ENCODE peak calls at places on chromosome 21, in nine cellular contexts. One of them, this sample, is unnamed.

GRCh38 chr21:42746593-42747266 is 93.3 kb downstream of the PDE9A start:
- DNase-seq in KBM-7: peak; percentile 40
- DNase-seq in aorta: peak; percentile 86
- DNase-seq in neuronal stem cell: no peak
- DNase-seq in NCI-H1417: no peak
- DNase-seq in activated T-cell treated with anti-CD3 and anti-CD28 coated beads, Interleukin-2, amount 50 U/mL, for 72 hours: peak; percentile 44
- DNase-seq in A549: no peak
- DNase-seq in activated T-helper 1 cell treated with anti-CD3 and anti-CD28 coated beads, Interleukin-12 subunit alpha, Interleukin-12 subunit beta, Interleukin-2, Interleukin-4 antibody, amounts not matched to agents 30 ng/mL and 10 ng/mL and 1 ng/mL, durations not matched to agents 14 hours and 24 hours and 36 hours: peak; percentile 33
- DNase-seq in AG09309: no peak
- DNase-seq in this sample: peak; percentile 50

GRCh38 chr21:31555741-31556191 is 103.7 kb upstream of the SOD1 start:
- DNase-seq in A549: no peak
- DNase-seq in KBM-7: no peak
- DNase-seq in neuronal stem cell: peak; percentile 76
- DNase-seq in activated T-helper 1 cell treated with anti-CD3 and anti-CD28 coated beads, Interleukin-12 subunit alpha, Interleukin-12 subunit beta, Interleukin-2, Interleukin-4 antibody, amounts not matched to agents 30 ng/mL and 10 ng/mL and 1 ng/mL, durations not matched to agents 14 hours and 24 hours and 36 hours: no peak
- DNase-seq in aorta: no peak
- DNase-seq in NCI-H1417: no peak
- DNase-seq in AG09309: no peak
- DNase-seq in activated T-cell treated with anti-CD3 and anti-CD28 coated beads, Interleukin-2, amount 50 U/mL, for 72 hours: no peak
- DNase-seq in this sample: no peak

GRCh38 chr21:35020446-35020845 is 28.7 kb downstream of the RUNX1 start:
- DNase-seq in activated T-cell treated with anti-CD3 and anti-CD28 coated beads, Interleukin-2, amount 50 U/mL, for 72 hours: no peak
- DNase-seq in neuronal stem cell: no peak
- DNase-seq in KBM-7: no peak
- DNase-seq in A549: no peak
- DNase-seq in aorta: no peak
- DNase-seq in NCI-H1417: no peak
- DNase-seq in activated T-helper 1 cell treated with anti-CD3 and anti-CD28 coated beads, Interleukin-12 subunit alpha, Interleukin-12 subunit beta, Interleukin-2, Interleukin-4 antibody, amounts not matched to agents 30 ng/mL and 10 ng/mL and 1 ng/mL, durations not matched to agents 14 hours and 24 hours and 36 hours: no peak
- DNase-seq in AG09309: no peak
- DNase-seq in this sample: peak; percentile 68

GRCh38 chr21:35252831-35253230 is 203.7 kb upstream of the RUNX1 start:
- DNase-seq in activated T-cell treated with anti-CD3 and anti-CD28 coated beads, Interleukin-2, amount 50 U/mL, for 72 hours: peak; percentile 48
- DNase-seq in A549: no peak
- DNase-seq in aorta: no peak
- DNase-seq in AG09309: peak; percentile 62
- DNase-seq in NCI-H1417: no peak
- DNase-seq in KBM-7: no peak
- DNase-seq in activated T-helper 1 cell treated with anti-CD3 and anti-CD28 coated beads, Interleukin-12 subunit alpha, Interleukin-12 subunit beta, Interleukin-2, Interleukin-4 antibody, amounts not matched to agents 30 ng/mL and 10 ng/mL and 1 ng/mL, durations not matched to agents 14 hours and 24 hours and 36 hours: no peak
- DNase-seq in neuronal stem cell: no peak
- DNase-seq in this sample: peak; percentile 53

GRCh38 chr21:16522512-16522911 is 792.7 kb downstream of the USP25 start:
- DNase-seq in KBM-7: no peak
- DNase-seq in aorta: no peak
- DNase-seq in NCI-H1417: no peak
- DNase-seq in A549: no peak
- DNase-seq in activated T-cell treated with anti-CD3 and anti-CD28 coated beads, Interleukin-2, amount 50 U/mL, for 72 hours: no peak
- DNase-seq in neuronal stem cell: no peak
- DNase-seq in activated T-helper 1 cell treated with anti-CD3 and anti-CD28 coated beads, Interleukin-12 subunit alpha, Interleukin-12 subunit beta, Interleukin-2, Interleukin-4 antibody, amounts not matched to agents 30 ng/mL and 10 ng/mL and 1 ng/mL, durations not matched to agents 14 hours and 24 hours and 36 hours: no peak
- DNase-seq in AG09309: no peak
- DNase-seq in this sample: no peak

GRCh38 chr21:45332981-45333582 is 45.4 kb upstream of the POFUT2 start:
- DNase-seq in neuronal stem cell: no peak
- DNase-seq in activated T-helper 1 cell treated with anti-CD3 and anti-CD28 coated beads, Interleukin-12 subunit alpha, Interleukin-12 subunit beta, Interleukin-2, Interleukin-4 antibody, amounts not matched to agents 30 ng/mL and 10 ng/mL and 1 ng/mL, durations not matched to agents 14 hours and 24 hours and 36 hours: no peak
- DNase-seq in KBM-7: no peak
- DNase-seq in aorta: no peak
- DNase-seq in A549: no peak
- DNase-seq in activated T-cell treated with anti-CD3 and anti-CD28 coated beads, Interleukin-2, amount 50 U/mL, for 72 hours: no peak
- DNase-seq in AG09309: no peak
- DNase-seq in NCI-H1417: no peak
- DNase-seq in this sample: no peak

GRCh38 chr21:25273945-25274344 is 333.3 kb downstream of the MRPL39 start:
- DNase-seq in activated T-helper 1 cell treated with anti-CD3 and anti-CD28 coated beads, Interleukin-12 subunit alpha, Interleukin-12 subunit beta, Interleukin-2, Interleukin-4 antibody, amounts not matched to agents 30 ng/mL and 10 ng/mL and 1 ng/mL, durations not matched to agents 14 hours and 24 hours and 36 hours: no peak
- DNase-seq in activated T-cell treated with anti-CD3 and anti-CD28 coated beads, Interleukin-2, amount 50 U/mL, for 72 hours: no peak
- DNase-seq in A549: no peak
- DNase-seq in neuronal stem cell: no peak
- DNase-seq in aorta: no peak
- DNase-seq in NCI-H1417: no peak
- DNase-seq in KBM-7: no peak
- DNase-seq in AG09309: no peak
- DNase-seq in this sample: no peak

GRCh38 chr21:37294674-37295073 is 27.5 kb upstream of the VPS26C start:
- DNase-seq in neuronal stem cell: no peak
- DNase-seq in A549: no peak
- DNase-seq in aorta: no peak
- DNase-seq in NCI-H1417: no peak
- DNase-seq in KBM-7: no peak
- DNase-seq in AG09309: no peak
- DNase-seq in activated T-cell treated with anti-CD3 and anti-CD28 coated beads, Interleukin-2, amount 50 U/mL, for 72 hours: no peak
- DNase-seq in activated T-helper 1 cell treated with anti-CD3 and anti-CD28 coated beads, Interleukin-12 subunit alpha, Interleukin-12 subunit beta, Interleukin-2, Interleukin-4 antibody, amounts not matched to agents 30 ng/mL and 10 ng/mL and 1 ng/mL, durations not matched to agents 14 hours and 24 hours and 36 hours: no peak
- DNase-seq in this sample: no peak

GRCh38 chr21:34916446-34916845 is 132.7 kb downstream of the RUNX1 start:
- DNase-seq in AG09309: no peak
- DNase-seq in A549: no peak
- DNase-seq in KBM-7: no peak
- DNase-seq in activated T-helper 1 cell treated with anti-CD3 and anti-CD28 coated beads, Interleukin-12 subunit alpha, Interleukin-12 subunit beta, Interleukin-2, Interleukin-4 antibody, amounts not matched to agents 30 ng/mL and 10 ng/mL and 1 ng/mL, durations not matched to agents 14 hours and 24 hours and 36 hours: no peak
- DNase-seq in neuronal stem cell: no peak
- DNase-seq in NCI-H1417: no peak
- DNase-seq in activated T-cell treated with anti-CD3 and anti-CD28 coated beads, Interleukin-2, amount 50 U/mL, for 72 hours: no peak
- DNase-seq in aorta: no peak
- DNase-seq in this sample: no peak

GRCh38 chr21:27688773-27689172 is 721.9 kb upstream of the ADAMTS5 start:
- DNase-seq in aorta: no peak
- DNase-seq in A549: no peak
- DNase-seq in activated T-cell treated with anti-CD3 and anti-CD28 coated beads, Interleukin-2, amount 50 U/mL, for 72 hours: no peak
- DNase-seq in neuronal stem cell: no peak
- DNase-seq in KBM-7: no peak
- DNase-seq in NCI-H1417: no peak
- DNase-seq in AG09309: no peak
- DNase-seq in activated T-helper 1 cell treated with anti-CD3 and anti-CD28 coated beads, Interleukin-12 subunit alpha, Interleukin-12 subunit beta, Interleukin-2, Interleukin-4 antibody, amounts not matched to agents 30 ng/mL and 10 ng/mL and 1 ng/mL, durations not matched to agents 14 hours and 24 hours and 36 hours: no peak
- DNase-seq in this sample: no peak

GRCh38 chr21:26925636-26926035 is 41.3 kb downstream of the ADAMTS5 start:
- DNase-seq in AG09309: no peak
- DNase-seq in aorta: no peak
- DNase-seq in activated T-helper 1 cell treated with anti-CD3 and anti-CD28 coated beads, Interleukin-12 subunit alpha, Interleukin-12 subunit beta, Interleukin-2, Interleukin-4 antibody, amounts not matched to agents 30 ng/mL and 10 ng/mL and 1 ng/mL, durations not matched to agents 14 hours and 24 hours and 36 hours: no peak
- DNase-seq in A549: no peak
- DNase-seq in neuronal stem cell: no peak
- DNase-seq in activated T-cell treated with anti-CD3 and anti-CD28 coated beads, Interleukin-2, amount 50 U/mL, for 72 hours: no peak
- DNase-seq in NCI-H1417: no peak
- DNase-seq in KBM-7: no peak
- DNase-seq in this sample: no peak

GRCh38 chr21:42199488-42200463 is 19.2 kb upstream of the ABCG1 start:
- DNase-seq in KBM-7: peak; percentile 73
- DNase-seq in neuronal stem cell: no peak
- DNase-seq in aorta: no peak
- DNase-seq in NCI-H1417: no peak
- DNase-seq in A549: peak; percentile 10
- DNase-seq in activated T-helper 1 cell treated with anti-CD3 and anti-CD28 coated beads, Interleukin-12 subunit alpha, Interleukin-12 subunit beta, Interleukin-2, Interleukin-4 antibody, amounts not matched to agents 30 ng/mL and 10 ng/mL and 1 ng/mL, durations not matched to agents 14 hours and 24 hours and 36 hours: no peak
- DNase-seq in activated T-cell treated with anti-CD3 and anti-CD28 coated beads, Interleukin-2, amount 50 U/mL, for 72 hours: no peak
- DNase-seq in AG09309: peak; percentile 39
- DNase-seq in this sample: peak; percentile 44

GRCh38 chr21:31334648-31335121 is 9.4 kb downstream of the TIAM1 start:
- DNase-seq in NCI-H1417: no peak
- DNase-seq in KBM-7: no peak
- DNase-seq in A549: no peak
- DNase-seq in aorta: no peak
- DNase-seq in activated T-helper 1 cell treated with anti-CD3 and anti-CD28 coated beads, Interleukin-12 subunit alpha, Interleukin-12 subunit beta, Interleukin-2, Interleukin-4 antibody, amounts not matched to agents 30 ng/mL and 10 ng/mL and 1 ng/mL, durations not matched to agents 14 hours and 24 hours and 36 hours: no peak
- DNase-seq in activated T-cell treated with anti-CD3 and anti-CD28 coated beads, Interleukin-2, amount 50 U/mL, for 72 hours: no peak
- DNase-seq in AG09309: no peak
- DNase-seq in neuronal stem cell: no peak
- DNase-seq in this sample: no peak

GRCh38 chr21:37165606-37166005 is 92.6 kb downstream of the TTC3 start:
- DNase-seq in aorta: no peak
- DNase-seq in activated T-cell treated with anti-CD3 and anti-CD28 coated beads, Interleukin-2, amount 50 U/mL, for 72 hours: no peak
- DNase-seq in A549: no peak
- DNase-seq in KBM-7: no peak
- DNase-seq in AG09309: peak; percentile 13
- DNase-seq in neuronal stem cell: no peak
- DNase-seq in NCI-H1417: no peak
- DNase-seq in activated T-helper 1 cell treated with anti-CD3 and anti-CD28 coated beads, Interleukin-12 subunit alpha, Interleukin-12 subunit beta, Interleukin-2, Interleukin-4 antibody, amounts not matched to agents 30 ng/mL and 10 ng/mL and 1 ng/mL, durations not matched to agents 14 hours and 24 hours and 36 hours: no peak
- DNase-seq in this sample: no peak

GRCh38 chr21:40531016-40531415 is 315.9 kb downstream of the DSCAM start:
- DNase-seq in KBM-7: no peak
- DNase-seq in neuronal stem cell: no peak
- DNase-seq in A549: no peak
- DNase-seq in AG09309: no peak
- DNase-seq in activated T-cell treated with anti-CD3 and anti-CD28 coated beads, Interleukin-2, amount 50 U/mL, for 72 hours: no peak
- DNase-seq in aorta: no peak
- DNase-seq in NCI-H1417: no peak
- DNase-seq in activated T-helper 1 cell treated with anti-CD3 and anti-CD28 coated beads, Interleukin-12 subunit alpha, Interleukin-12 subunit beta, Interleukin-2, Interleukin-4 antibody, amounts not matched to agents 30 ng/mL and 10 ng/mL and 1 ng/mL, durations not matched to agents 14 hours and 24 hours and 36 hours: no peak
- DNase-seq in this sample: no peak

GRCh38 chr21:43361493-43362296 is 65.2 kb downstream of the SIK1 start:
- DNase-seq in A549: no peak
- DNase-seq in aorta: peak; percentile 61
- DNase-seq in NCI-H1417: no peak
- DNase-seq in activated T-helper 1 cell treated with anti-CD3 and anti-CD28 coated beads, Interleukin-12 subunit alpha, Interleukin-12 subunit beta, Interleukin-2, Interleukin-4 antibody, amounts not matched to agents 30 ng/mL and 10 ng/mL and 1 ng/mL, durations not matched to agents 14 hours and 24 hours and 36 hours: peak; percentile 31
- DNase-seq in activated T-cell treated with anti-CD3 and anti-CD28 coated beads, Interleukin-2, amount 50 U/mL, for 72 hours: peak; percentile 20
- DNase-seq in neuronal stem cell: no peak
- DNase-seq in AG09309: no peak
- DNase-seq in KBM-7: no peak
- DNase-seq in this sample: peak; percentile 75

GRCh38 chr21:42163511-42163863 is 55.5 kb upstream of the ABCG1 start:
- DNase-seq in NCI-H1417: no peak
- DNase-seq in activated T-helper 1 cell treated with anti-CD3 and anti-CD28 coated beads, Interleukin-12 subunit alpha, Interleukin-12 subunit beta, Interleukin-2, Interleukin-4 antibody, amounts not matched to agents 30 ng/mL and 10 ng/mL and 1 ng/mL, durations not matched to agents 14 hours and 24 hours and 36 hours: no peak
- DNase-seq in neuronal stem cell: no peak
- DNase-seq in activated T-cell treated with anti-CD3 and anti-CD28 coated beads, Interleukin-2, amount 50 U/mL, for 72 hours: no peak
- DNase-seq in AG09309: no peak
- DNase-seq in aorta: no peak
- DNase-seq in KBM-7: no peak
- DNase-seq in A549: no peak
- DNase-seq in this sample: no peak

GRCh38 chr21:45018131-45019075 is 56.0 kb upstream of the ADARB1 start:
- DNase-seq in A549: peak; percentile 8
- DNase-seq in KBM-7: no peak
- DNase-seq in activated T-cell treated with anti-CD3 and anti-CD28 coated beads, Interleukin-2, amount 50 U/mL, for 72 hours: no peak
- DNase-seq in AG09309: no peak
- DNase-seq in aorta: peak; percentile 60
- DNase-seq in NCI-H1417: no peak
- DNase-seq in neuronal stem cell: no peak
- DNase-seq in activated T-helper 1 cell treated with anti-CD3 and anti-CD28 coated beads, Interleukin-12 subunit alpha, Interleukin-12 subunit beta, Interleukin-2, Interleukin-4 antibody, amounts not matched to agents 30 ng/mL and 10 ng/mL and 1 ng/mL, durations not matched to agents 14 hours and 24 hours and 36 hours: no peak
- DNase-seq in this sample: no peak

GRCh38 chr21:44887807-44888580 is 14.5 kb upstream of the PTTG1IP start:
- DNase-seq in A549: no peak
- DNase-seq in activated T-helper 1 cell treated with anti-CD3 and anti-CD28 coated beads, Interleukin-12 subunit alpha, Interleukin-12 subunit beta, Interleukin-2, Interleukin-4 antibody, amounts not matched to agents 30 ng/mL and 10 ng/mL and 1 ng/mL, durations not matched to agents 14 hours and 24 hours and 36 hours: no peak
- DNase-seq in neuronal stem cell: no peak
- DNase-seq in KBM-7: no peak
- DNase-seq in AG09309: no peak
- DNase-seq in activated T-cell treated with anti-CD3 and anti-CD28 coated beads, Interleukin-2, amount 50 U/mL, for 72 hours: no peak
- DNase-seq in NCI-H1417: no peak
- DNase-seq in aorta: peak; percentile 47
- DNase-seq in this sample: no peak

GRCh38 chr21:46036696-46037337 is 55.2 kb downstream of the COL6A1 start:
- DNase-seq in activated T-helper 1 cell treated with anti-CD3 and anti-CD28 coated beads, Interleukin-12 subunit alpha, Interleukin-12 subunit beta, Interleukin-2, Interleukin-4 antibody, amounts not matched to agents 30 ng/mL and 10 ng/mL and 1 ng/mL, durations not matched to agents 14 hours and 24 hours and 36 hours: no peak
- DNase-seq in NCI-H1417: no peak
- DNase-seq in AG09309: no peak
- DNase-seq in neuronal stem cell: no peak
- DNase-seq in aorta: no peak
- DNase-seq in A549: no peak
- DNase-seq in KBM-7: no peak
- DNase-seq in activated T-cell treated with anti-CD3 and anti-CD28 coated beads, Interleukin-2, amount 50 U/mL, for 72 hours: no peak
- DNase-seq in this sample: no peak

GRCh38 chr21:34986561-34987533 is 62.3 kb downstream of the RUNX1 start:
- DNase-seq in AG09309: peak; percentile 57
- DNase-seq in A549: no peak
- DNase-seq in aorta: no peak
- DNase-seq in NCI-H1417: no peak
- DNase-seq in activated T-helper 1 cell treated with anti-CD3 and anti-CD28 coated beads, Interleukin-12 subunit alpha, Interleukin-12 subunit beta, Interleukin-2, Interleukin-4 antibody, amounts not matched to agents 30 ng/mL and 10 ng/mL and 1 ng/mL, durations not matched to agents 14 hours and 24 hours and 36 hours: peak; percentile 70
- DNase-seq in activated T-cell treated with anti-CD3 and anti-CD28 coated beads, Interleukin-2, amount 50 U/mL, for 72 hours: peak; percentile 84
- DNase-seq in KBM-7: peak; percentile 41
- DNase-seq in neuronal stem cell: peak; percentile 27
- DNase-seq in this sample: peak; percentile 94

GRCh38 chr21:21101911-21102310 is 103.7 kb downstream of the NCAM2 start:
- DNase-seq in neuronal stem cell: peak; percentile 36
- DNase-seq in activated T-helper 1 cell treated with anti-CD3 and anti-CD28 coated beads, Interleukin-12 subunit alpha, Interleukin-12 subunit beta, Interleukin-2, Interleukin-4 antibody, amounts not matched to agents 30 ng/mL and 10 ng/mL and 1 ng/mL, durations not matched to agents 14 hours and 24 hours and 36 hours: no peak
- DNase-seq in NCI-H1417: no peak
- DNase-seq in aorta: no peak
- DNase-seq in A549: no peak
- DNase-seq in activated T-cell treated with anti-CD3 and anti-CD28 coated beads, Interleukin-2, amount 50 U/mL, for 72 hours: no peak
- DNase-seq in AG09309: no peak
- DNase-seq in KBM-7: peak; percentile 45
- DNase-seq in this sample: peak; percentile 6

GRCh38 chr21:35265170-35265877 is 216.2 kb upstream of the RUNX1 start:
- DNase-seq in AG09309: no peak
- DNase-seq in NCI-H1417: no peak
- DNase-seq in A549: peak; percentile 2
- DNase-seq in neuronal stem cell: no peak
- DNase-seq in activated T-helper 1 cell treated with anti-CD3 and anti-CD28 coated beads, Interleukin-12 subunit alpha, Interleukin-12 subunit beta, Interleukin-2, Interleukin-4 antibody, amounts not matched to agents 30 ng/mL and 10 ng/mL and 1 ng/mL, durations not matched to agents 14 hours and 24 hours and 36 hours: no peak
- DNase-seq in aorta: no peak
- DNase-seq in KBM-7: no peak
- DNase-seq in activated T-cell treated with anti-CD3 and anti-CD28 coated beads, Interleukin-2, amount 50 U/mL, for 72 hours: no peak
- DNase-seq in this sample: no peak

GRCh38 chr21:25496825-25497482 is 110.3 kb downstream of the MRPL39 start:
- DNase-seq in KBM-7: no peak
- DNase-seq in NCI-H1417: no peak
- DNase-seq in activated T-cell treated with anti-CD3 and anti-CD28 coated beads, Interleukin-2, amount 50 U/mL, for 72 hours: no peak
- DNase-seq in AG09309: no peak
- DNase-seq in aorta: no peak
- DNase-seq in activated T-helper 1 cell treated with anti-CD3 and anti-CD28 coated beads, Interleukin-12 subunit alpha, Interleukin-12 subunit beta, Interleukin-2, Interleukin-4 antibody, amounts not matched to agents 30 ng/mL and 10 ng/mL and 1 ng/mL, durations not matched to agents 14 hours and 24 hours and 36 hours: no peak
- DNase-seq in neuronal stem cell: no peak
- DNase-seq in A549: no peak
- DNase-seq in this sample: no peak

GRCh38 chr21:29175408-29176147 is 45.1 kb downstream of the MAP3K7CL start:
- DNase-seq in NCI-H1417: no peak
- DNase-seq in A549: no peak
- DNase-seq in activated T-cell treated with anti-CD3 and anti-CD28 coated beads, Interleukin-2, amount 50 U/mL, for 72 hours: no peak
- DNase-seq in aorta: no peak
- DNase-seq in AG09309: no peak
- DNase-seq in KBM-7: no peak
- DNase-seq in activated T-helper 1 cell treated with anti-CD3 and anti-CD28 coated beads, Interleukin-12 subunit alpha, Interleukin-12 subunit beta, Interleukin-2, Interleukin-4 antibody, amounts not matched to agents 30 ng/mL and 10 ng/mL and 1 ng/mL, durations not matched to agents 14 hours and 24 hours and 36 hours: no peak
- DNase-seq in neuronal stem cell: no peak
- DNase-seq in this sample: no peak

GRCh38 chr21:29436143-29436542 is 137.4 kb downstream of the BACH1 start:
- DNase-seq in activated T-cell treated with anti-CD3 and anti-CD28 coated beads, Interleukin-2, amount 50 U/mL, for 72 hours: peak; percentile 61
- DNase-seq in NCI-H1417: no peak
- DNase-seq in AG09309: no peak
- DNase-seq in activated T-helper 1 cell treated with anti-CD3 and anti-CD28 coated beads, Interleukin-12 subunit alpha, Interleukin-12 subunit beta, Interleukin-2, Interleukin-4 antibody, amounts not matched to agents 30 ng/mL and 10 ng/mL and 1 ng/mL, durations not matched to agents 14 hours and 24 hours and 36 hours: no peak
- DNase-seq in KBM-7: no peak
- DNase-seq in aorta: no peak
- DNase-seq in neuronal stem cell: no peak
- DNase-seq in A549: no peak
- DNase-seq in this sample: peak; percentile 83

GRCh38 chr21:46570631-46571030 is 34.3 kb downstream of the S100B start:
- DNase-seq in activated T-cell treated with anti-CD3 and anti-CD28 coated beads, Interleukin-2, amount 50 U/mL, for 72 hours: no peak
- DNase-seq in AG09309: no peak
- DNase-seq in KBM-7: no peak
- DNase-seq in activated T-helper 1 cell treated with anti-CD3 and anti-CD28 coated beads, Interleukin-12 subunit alpha, Interleukin-12 subunit beta, Interleukin-2, Interleukin-4 antibody, amounts not matched to agents 30 ng/mL and 10 ng/mL and 1 ng/mL, durations not matched to agents 14 hours and 24 hours and 36 hours: no peak
- DNase-seq in A549: no peak
- DNase-seq in NCI-H1417: no peak
- DNase-seq in neuronal stem cell: no peak
- DNase-seq in aorta: no peak
- DNase-seq in this sample: no peak

GRCh38 chr21:19031956-19032355 is 628.4 kb upstream of the TMPRSS15 start:
- DNase-seq in AG09309: no peak
- DNase-seq in neuronal stem cell: no peak
- DNase-seq in KBM-7: no peak
- DNase-seq in aorta: no peak
- DNase-seq in NCI-H1417: no peak
- DNase-seq in activated T-cell treated with anti-CD3 and anti-CD28 coated beads, Interleukin-2, amount 50 U/mL, for 72 hours: no peak
- DNase-seq in A549: no peak
- DNase-seq in activated T-helper 1 cell treated with anti-CD3 and anti-CD28 coated beads, Interleukin-12 subunit alpha, Interleukin-12 subunit beta, Interleukin-2, Interleukin-4 antibody, amounts not matched to agents 30 ng/mL and 10 ng/mL and 1 ng/mL, durations not matched to agents 14 hours and 24 hours and 36 hours: no peak
- DNase-seq in this sample: no peak

GRCh38 chr21:36203603-36203889 is 46.9 kb downstream of the DOP1B start:
- DNase-seq in aorta: no peak
- DNase-seq in A549: peak; percentile 49
- DNase-seq in NCI-H1417: no peak
- DNase-seq in KBM-7: no peak
- DNase-seq in activated T-helper 1 cell treated with anti-CD3 and anti-CD28 coated beads, Interleukin-12 subunit alpha, Interleukin-12 subunit beta, Interleukin-2, Interleukin-4 antibody, amounts not matched to agents 30 ng/mL and 10 ng/mL and 1 ng/mL, durations not matched to agents 14 hours and 24 hours and 36 hours: no peak
- DNase-seq in neuronal stem cell: no peak
- DNase-seq in activated T-cell treated with anti-CD3 and anti-CD28 coated beads, Interleukin-2, amount 50 U/mL, for 72 hours: peak; percentile 56
- DNase-seq in AG09309: peak; percentile 33
- DNase-seq in this sample: peak; percentile 77

GRCh38 chr21:33406493-33406892 is 3.3 kb downstream of the IFNGR2 start:
- DNase-seq in A549: no peak
- DNase-seq in activated T-cell treated with anti-CD3 and anti-CD28 coated beads, Interleukin-2, amount 50 U/mL, for 72 hours: no peak
- DNase-seq in KBM-7: no peak
- DNase-seq in activated T-helper 1 cell treated with anti-CD3 and anti-CD28 coated beads, Interleukin-12 subunit alpha, Interleukin-12 subunit beta, Interleukin-2, Interleukin-4 antibody, amounts not matched to agents 30 ng/mL and 10 ng/mL and 1 ng/mL, durations not matched to agents 14 hours and 24 hours and 36 hours: no peak
- DNase-seq in aorta: peak; percentile 30
- DNase-seq in AG09309: no peak
- DNase-seq in neuronal stem cell: no peak
- DNase-seq in NCI-H1417: no peak
- DNase-seq in this sample: peak; percentile 44

GRCh38 chr21:32134441-32135159 is 144.2 kb downstream of the MIS18A start:
- DNase-seq in aorta: no peak
- DNase-seq in activated T-helper 1 cell treated with anti-CD3 and anti-CD28 coated beads, Interleukin-12 subunit alpha, Interleukin-12 subunit beta, Interleukin-2, Interleukin-4 antibody, amounts not matched to agents 30 ng/mL and 10 ng/mL and 1 ng/mL, durations not matched to agents 14 hours and 24 hours and 36 hours: no peak
- DNase-seq in NCI-H1417: no peak
- DNase-seq in KBM-7: no peak
- DNase-seq in neuronal stem cell: no peak
- DNase-seq in A549: no peak
- DNase-seq in activated T-cell treated with anti-CD3 and anti-CD28 coated beads, Interleukin-2, amount 50 U/mL, for 72 hours: no peak
- DNase-seq in AG09309: no peak
- DNase-seq in this sample: no peak

This sample was measured in activated CD8-positive, alpha-beta T cell treated with anti-CD3 and anti-CD28 coated beads for 36 hours.